ENCODE peak calls at places on chromosome 7, in four cellular contexts. One of them, this sample, is unnamed. For H3K27me3, the result is how much of the 10 kb centered on the place peaks cover.

GRCh38 chr7:20793258-20793657 is 6.6 kb upstream of the SP8 start:
- DNase-seq in right atrium auricular region: no peak
- DNase-seq in right lobe of liver: no peak
- DNase-seq in heart left ventricle: no peak
- DNase-seq in this sample: no peak

GRCh38 chr7:44689427-44689826 is 59.2 kb upstream of the ZMIZ2 start:
- DNase-seq in right lobe of liver: no peak
- DNase-seq in heart left ventricle: no peak
- DNase-seq in right atrium auricular region: no peak
- DNase-seq in this sample: no peak

GRCh38 chr7:43560742-43561330 is 22.1 kb upstream of the STK17A start:
- DNase-seq in right atrium auricular region: no peak
- DNase-seq in right lobe of liver: no peak
- DNase-seq in heart left ventricle: no peak
- DNase-seq in this sample: no peak

GRCh38 chr7:158827411-158828342 is 1.6 kb downstream of the ESYT2 start:
- DNase-seq in right atrium auricular region: no peak
- DNase-seq in heart left ventricle: no peak
- DNase-seq in right lobe of liver: no peak
- DNase-seq in this sample: no peak

GRCh38 chr7:8175929-8176369 is 86.0 kb downstream of the ICA1 start:
- DNase-seq in heart left ventricle: no peak
- DNase-seq in right lobe of liver: peak
- DNase-seq in right atrium auricular region: no peak
- DNase-seq in this sample: no peak

GRCh38 chr7:144670251-144670650 is 165.6 kb downstream of the TPK1 start:
- DNase-seq in heart left ventricle: no peak
- DNase-seq in right lobe of liver: no peak
- DNase-seq in right atrium auricular region: no peak
- DNase-seq in this sample: no peak

GRCh38 chr7:17706734-17707133 is 233.6 kb downstream of the SNX13 start:
- DNase-seq in right atrium auricular region: no peak
- DNase-seq in heart left ventricle: no peak
- DNase-seq in right lobe of liver: peak
- DNase-seq in this sample: no peak

GRCh38 chr7:27210441-27211083 is 10.7 kb upstream of the HOXA13 start:
- DNase-seq in right atrium auricular region: no peak
- DNase-seq in heart left ventricle: no peak
- DNase-seq in right lobe of liver: peak
- DNase-seq in this sample: peak

GRCh38 chr7:4712371-4713182 is 30.5 kb downstream of the FOXK1 start:
- DNase-seq in heart left ventricle: no peak
- DNase-seq in right lobe of liver: no peak
- DNase-seq in right atrium auricular region: no peak
- DNase-seq in this sample: no peak

GRCh38 chr7:155164316-155164715 is 94.2 kb downstream of the HTR5A start:
- DNase-seq in right atrium auricular region: no peak
- DNase-seq in right lobe of liver: no peak
- DNase-seq in heart left ventricle: no peak
- DNase-seq in this sample: no peak

GRCh38 chr7:64314493-64315020 is 796 bp downstream of the ZNF736 start:
- DNase-seq in heart left ventricle: no peak
- DNase-seq in right atrium auricular region: no peak
- DNase-seq in right lobe of liver: no peak
- DNase-seq in this sample: no peak

GRCh38 chr7:100190059-100190711 is 12.5 kb downstream of the STAG3 start:
- DNase-seq in heart left ventricle: no peak
- DNase-seq in right lobe of liver: no peak
- DNase-seq in right atrium auricular region: no peak
- DNase-seq in this sample: no peak
- TF ChIP-seq CTCF in heart left ventricle: peak
- TF ChIP-seq CTCF in right lobe of liver: peak
- TF ChIP-seq CTCF in right atrium auricular region: no peak
- TF ChIP-seq CTCF in this sample: peak

GRCh38 chr7:128836729-128837348 is 6.6 kb downstream of the FLNC start:
- DNase-seq in right lobe of liver: no peak
- DNase-seq in right atrium auricular region: no peak
- DNase-seq in heart left ventricle: peak
- DNase-seq in this sample: no peak
- H3K27ac ChIP-seq in right lobe of liver: no peak
- H3K27ac ChIP-seq in right atrium auricular region: peak
- H3K27ac ChIP-seq in heart left ventricle: peak
- H3K27ac ChIP-seq in this sample: no peak

GRCh38 chr7:149321978-149322541 is 60.1 kb downstream of the ZNF783 start:
- DNase-seq in right lobe of liver: no peak
- DNase-seq in right atrium auricular region: no peak
- DNase-seq in heart left ventricle: no peak
- DNase-seq in this sample: no peak

GRCh38 chr7:149320313-149321124 is 58.5 kb downstream of the ZNF783 start:
- DNase-seq in heart left ventricle: no peak
- DNase-seq in right atrium auricular region: no peak
- DNase-seq in right lobe of liver: no peak
- DNase-seq in this sample: no peak

GRCh38 chr7:149319376-149319775 is 57.4 kb downstream of the ZNF783 start:
- DNase-seq in right lobe of liver: no peak
- DNase-seq in heart left ventricle: no peak
- DNase-seq in right atrium auricular region: no peak
- DNase-seq in this sample: no peak

GRCh38 chr7:149316606-149317005 is 54.6 kb downstream of the ZNF783 start:
- DNase-seq in right atrium auricular region: no peak
- DNase-seq in right lobe of liver: no peak
- DNase-seq in heart left ventricle: no peak
- DNase-seq in this sample: no peak

GRCh38 chr7:149317986-149318672 is 56.1 kb downstream of the ZNF783 start:
- DNase-seq in heart left ventricle: no peak
- DNase-seq in right atrium auricular region: no peak
- DNase-seq in right lobe of liver: no peak
- DNase-seq in this sample: no peak
- H3K27me3 ChIP-seq in heart left ventricle: under half
- H3K27me3 ChIP-seq in right atrium auricular region: under half
- H3K27me3 ChIP-seq in right lobe of liver: under half
- H3K27me3 ChIP-seq in this sample: under half

GRCh38 chr7:3312583-3312982 is 11.5 kb downstream of the SDK1 start:
- DNase-seq in right lobe of liver: no peak
- DNase-seq in heart left ventricle: no peak
- DNase-seq in right atrium auricular region: no peak
- DNase-seq in this sample: no peak

GRCh38 chr7:3307437-3307836 is 6.4 kb downstream of the SDK1 start:
- DNase-seq in right atrium auricular region: no peak
- DNase-seq in heart left ventricle: no peak
- DNase-seq in right lobe of liver: no peak
- DNase-seq in this sample: no peak

GRCh38 chr7:3310884-3311283 is 9.8 kb downstream of the SDK1 start:
- DNase-seq in right lobe of liver: no peak
- DNase-seq in heart left ventricle: no peak
- DNase-seq in right atrium auricular region: no peak
- DNase-seq in this sample: no peak

DNA sequence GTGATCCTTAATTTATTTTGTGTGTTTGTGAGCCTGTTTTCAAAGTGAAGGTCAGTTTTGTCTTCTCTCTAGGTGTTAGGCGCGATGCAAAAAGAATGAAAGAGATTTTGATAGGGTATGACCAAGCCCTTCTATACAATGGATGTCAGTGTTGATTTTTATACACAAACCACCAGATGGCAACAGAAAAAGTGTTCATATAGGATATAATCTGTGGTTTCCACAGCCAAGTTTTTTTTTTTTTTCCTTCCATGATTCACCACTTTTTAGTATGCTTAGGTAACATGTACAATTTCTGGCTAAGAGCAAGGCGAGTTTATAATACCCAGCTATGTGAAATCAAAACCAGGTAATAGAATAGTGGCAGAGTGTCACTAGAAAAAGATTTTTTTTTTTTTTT is 8.1 kb downstream of the SDK1 start:
- DNase-seq in right atrium auricular region: no peak
- DNase-seq in right lobe of liver: no peak
- DNase-seq in heart left ventricle: no peak
- DNase-seq in this sample: no peak
- TF ChIP-seq CTCF in right atrium auricular region: no peak
- TF ChIP-seq CTCF in right lobe of liver: no peak
- TF ChIP-seq CTCF in heart left ventricle: no peak
- TF ChIP-seq CTCF in this sample: no peak

GRCh38 chr7:86644282-86645173 is 819 bp downstream of the GRM3 start:
- DNase-seq in heart left ventricle: no peak
- DNase-seq in right atrium auricular region: no peak
- DNase-seq in right lobe of liver: no peak
- DNase-seq in this sample: no peak
- H3K27ac ChIP-seq in heart left ventricle: no peak
- H3K27ac ChIP-seq in right atrium auricular region: no peak
- H3K27ac ChIP-seq in right lobe of liver: no peak
- H3K27ac ChIP-seq in this sample: no peak

GRCh38 chr7:131944556-131945069 is 388.2 kb upstream of the PODXL start:
- DNase-seq in right lobe of liver: no peak
- DNase-seq in right atrium auricular region: no peak
- DNase-seq in heart left ventricle: no peak
- DNase-seq in this sample: no peak
- H3K27me3 ChIP-seq in right lobe of liver: under half
- H3K27me3 ChIP-seq in right atrium auricular region: under half
- H3K27me3 ChIP-seq in heart left ventricle: under half
- H3K27me3 ChIP-seq in this sample: under half